ENCODE peak calls at places on chromosomes 12 and 14, in nine cellular contexts. O is activated CD4-positive, CD25-positive, alpha-beta regulatory T cell; S is HEK293T; M is lower leg skin; P is astrocyte of the hippocampus; T is effector memory CD8-positive, alpha-beta T cell; X is HS-5; B is fibroblast of gingiva; I is aorta. E is an unnamed sample.

GRCh38 chr12:92927436-92928116 is 1.5 kb downstream of the EEA1 start:
- DNase-seq in O (no peak), S (no peak), M (no peak), P (peak), T (no peak), X (peak), B (peak), I (no peak), E (peak)

GRCh38 chr12:51185171-51185717 is 12.3 kb upstream of the TFCP2 start:
- DNase-seq in O (no peak), S (peak), M (no peak), P (no peak), T (no peak), X (no peak), B (no peak), I (no peak), E (peak)

GRCh38 chr14:21523203-21523602 is 2.9 kb downstream of the SALL2 start:
- DNase-seq in O (no peak), S (no peak), M (no peak), P (no peak), T (no peak), X (no peak), B (no peak), I (no peak), E (no peak)

GRCh38 chr14:26872510-26872909 is 274.7 kb upstream of the NOVA1 start:
- DNase-seq in O (no peak), S (no peak), M (no peak), P (peak), T (no peak), X (no peak), B (no peak), I (no peak), E (no peak)

GRCh38 chr14:32083789-32084188 is 6.7 kb downstream of the ARHGAP5 start:
- DNase-seq in O (no peak), S (no peak), M (no peak), P (no peak), T (no peak), X (no peak), B (no peak), I (no peak), E (no peak)

GRCh38 chr12:3041558-3042164 is 35.5 kb upstream of the TSPAN9 start:
- DNase-seq in O (no peak), S (peak), M (peak), P (peak), T (peak), X (peak), B (peak), I (peak), E (peak)

GRCh38 chr14:24146622-24146977 is 190 bp upstream of the PSME2 start:
- DNase-seq in O (peak), S (peak), M (peak), P (peak), T (peak), X (peak), B (peak), I (peak), E (peak)

GRCh38 chr12:12720052-12720451 is 2.9 kb downstream of the CDKN1B start:
- DNase-seq in O (no peak), S (no peak), M (no peak), P (peak), T (no peak), X (no peak), B (no peak), I (no peak), E (peak)

GRCh38 chr12:32727237-32727636 is 28.5 kb downstream of the YARS2 start:
- DNase-seq in O (no peak), S (no peak), M (no peak), P (no peak), T (no peak), X (no peak), B (no peak), I (no peak), E (no peak)

GRCh38 chr14:24876009-24876690 is 173.8 kb downstream of the STXBP6 start:
- DNase-seq in O (no peak), S (no peak), M (no peak), P (no peak), T (no peak), X (no peak), B (no peak), I (no peak), E (no peak)

GRCh38 chr14:100392266-100392850 is 69.2 kb downstream of the SLC25A47 start:
- DNase-seq in O (no peak), S (no peak), M (no peak), P (no peak), T (no peak), X (no peak), B (peak), I (no peak), E (no peak)

GRCh38 chr12:53289891-53290290 is 5.5 kb upstream of the PFDN5 start:
- DNase-seq in O (no peak), S (no peak), M (no peak), P (no peak), T (no peak), X (no peak), B (no peak), I (no peak), E (peak)

GRCh38 chr12:55017421-55017820 is 2.4 kb upstream of the NEUROD4 start:
- DNase-seq in O (no peak), S (no peak), M (no peak), P (no peak), T (no peak), X (no peak), B (no peak), I (no peak), E (no peak)

GRCh38 chr12:99619389-99620158 is 28.0 kb upstream of the GARIN6 start:
- DNase-seq in O (no peak), S (peak), M (no peak), P (peak), T (no peak), X (peak), B (peak), I (no peak), E (peak)

GRCh38 chr12:124909831-124910560 is 4.5 kb downstream of the UBC start:
- DNase-seq in O (no peak), S (no peak), M (no peak), P (peak), T (no peak), X (no peak), B (peak), I (peak), E (peak)

GRCh38 chr12:41917181-41917580 is 227.5 kb downstream of the GXYLT1 start:
- DNase-seq in O (no peak), S (no peak), M (no peak), P (no peak), T (no peak), X (no peak), B (no peak), I (no peak), E (no peak)